ENCODE peak calls at places on chromosomes 7 and 10, in four cellular contexts. X is fibroblast of lung, A is pancreas, W is upper lobe of right lung. V is an unnamed sample.

GRCh38 chr7:1081931-1082401 is 5.9 kb upstream of the GPER1 start:
- DNase-seq in X (peak; percentile 76), W (no peak), A (peak; percentile 65), V (no peak)

GRCh38 chr7:80480566-80480965 is 31.3 kb downstream of the GNAT3 start:
- DNase-seq in W (no peak), A (no peak), X (peak; percentile 80), V (no peak)

GRCh38 chr7:144526912-144527610 is 123.6 kb upstream of the NOBOX start:
- DNase-seq in W (no peak), A (no peak), X (no peak), V (no peak)

GRCh38 chr7:121391686-121392085 is 4.4 kb downstream of the FAM3C start:
- DNase-seq in X (no peak), W (no peak), A (no peak), V (no peak)

GRCh38 chr10:113961261-113961938 is 82.3 kb upstream of the ADRB1 start:
- DNase-seq in X (no peak), W (no peak), A (no peak), V (no peak)

GRCh38 chr7:68892211-68892610 is 706.1 kb upstream of the AUTS2 start:
- DNase-seq in A (no peak), W (no peak), X (peak; percentile 84), V (no peak)

GRCh38 chr7:1569016-1569415 is 816 bp downstream of the PSMG3 start:
- DNase-seq in X (peak; percentile 68), W (no peak), A (no peak), V (no peak)

GRCh38 chr7:143239822-143240221 is 18.0 kb downstream of the TAS2R40 start:
- DNase-seq in X (no peak), W (no peak), A (no peak), V (no peak)

GRCh38 chr7:45920543-45921380 is at the start of gene IGFBP3:
- DNase-seq in X (peak; percentile 78), W (peak; percentile 72), A (peak; percentile 78), V (peak; percentile 22)

GRCh38 chr10:120514035-120514620 is 57.1 kb downstream of the PLPP4 start:
- DNase-seq in X (peak; percentile 57), A (no peak), W (no peak), V (no peak)

GRCh38 chr7:95096123-95096395 is 188.7 kb downstream of the PPP1R9A start:
- DNase-seq in X (no peak), A (no peak), W (no peak), V (no peak)

GRCh38 chr7:99562832-99563231 is 4.4 kb downstream of the ZNF655 start:
- DNase-seq in A (no peak), W (no peak), X (peak; percentile 100), V (no peak)

GRCh38 chr7:122867471-122867980 is 18.7 kb downstream of the CADPS2 start:
- DNase-seq in X (no peak), A (no peak), W (no peak), V (no peak)

GRCh38 chr7:96427143-96427542 is 105.2 kb upstream of the SLC25A13 start:
- DNase-seq in X (no peak), A (no peak), W (no peak), V (no peak)
- H3K27ac ChIP-seq in X (no peak overlapping the region), A (no peak overlapping the region), W (no peak overlapping the region), V (no peak overlapping the region)

DNA sequence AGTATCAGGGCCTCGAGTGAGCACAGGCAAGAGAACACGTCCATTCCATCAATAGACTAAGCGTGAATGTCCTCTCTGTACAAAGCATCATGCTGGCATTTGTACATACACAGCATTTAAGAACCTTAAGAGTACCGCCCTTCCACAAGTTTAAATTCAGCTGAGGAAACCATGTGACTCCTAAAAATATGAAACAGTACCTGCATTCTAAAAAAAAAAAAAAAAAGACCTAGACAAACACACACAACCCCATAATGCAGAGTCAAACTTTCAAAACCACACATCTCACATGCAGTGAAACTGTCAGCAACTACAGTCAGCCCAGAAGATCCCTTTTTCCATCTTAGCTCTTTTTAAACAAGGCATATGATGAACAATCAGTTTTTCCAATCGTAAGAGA is 124.3 kb downstream of the DIP2C start:
- DNase-seq in X (no peak), A (no peak), W (no peak), V (no peak)
- H3K4me3 ChIP-seq in X (no peak overlapping the region), A (no peak overlapping the region), W (no peak overlapping the region), V (no peak overlapping the region)

GRCh38 chr10:115932099-115932498 is 340.9 kb downstream of the GFRA1 start:
- DNase-seq in W (no peak), X (no peak), A (no peak), V (no peak)

GRCh38 chr10:115936926-115937755 is 335.9 kb downstream of the GFRA1 start:
- DNase-seq in W (no peak), A (no peak), X (peak; percentile 82), V (no peak)

GRCh38 chr10:115931301-115931700 is 341.7 kb downstream of the GFRA1 start:
- DNase-seq in X (no peak), A (no peak), W (no peak), V (no peak)

GRCh38 chr10:115935731-115936130 is 337.3 kb downstream of the GFRA1 start:
- DNase-seq in W (no peak), A (no peak), X (no peak), V (no peak)

DNA sequence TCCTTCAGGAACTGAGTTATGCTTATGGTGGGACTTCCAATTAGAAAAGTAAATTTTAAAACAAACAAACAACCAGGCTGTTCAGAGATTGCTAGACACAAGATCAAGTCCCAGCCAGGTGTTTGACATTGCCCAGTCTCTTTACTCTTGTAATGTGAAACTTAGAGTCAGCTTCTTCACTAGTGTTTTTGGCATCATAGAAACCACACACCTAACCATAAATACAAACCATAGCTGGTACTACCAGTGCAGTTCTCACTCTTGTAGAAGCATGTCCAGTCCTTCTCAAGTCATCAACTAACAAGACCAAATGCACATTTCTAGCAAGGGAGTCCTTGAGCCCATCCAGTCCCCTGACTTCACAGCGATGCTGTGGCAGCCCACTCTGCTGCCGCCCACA is 339.9 kb downstream of the GFRA1 start:
- DNase-seq in W (no peak), A (no peak), X (no peak), V (no peak)
- H3K27ac ChIP-seq in W (no peak overlapping the region), A (no peak overlapping the region), X (no peak overlapping the region), V (no peak overlapping the region)

GRCh38 chr7:154512121-154512621 is 460.0 kb downstream of the DPP6 start:
- DNase-seq in X (no peak), A (no peak), W (no peak), V (no peak)
- H3K4me3 ChIP-seq in X (no peak overlapping the region), A (no peak overlapping the region), W (no peak overlapping the region), V (no peak overlapping the region)

GRCh38 chr10:130179640-130180039 is 43.4 kb downstream of the GLRX3 start:
- DNase-seq in A (no peak), W (no peak), X (peak; percentile 68), V (peak; percentile 51)
- H3K27ac ChIP-seq in A (no peak overlapping the region), W (no peak overlapping the region), X (no peak overlapping the region), V (no peak overlapping the region)

GRCh38 chr7:105937411-105937810 is 25.7 kb upstream of the CDHR3 start:
- DNase-seq in A (no peak), X (no peak), W (no peak), V (no peak)

GRCh38 chr7:105934577-105935185 is 28.4 kb upstream of the CDHR3 start:
- DNase-seq in W (no peak), A (no peak), X (peak; percentile 6), V (no peak)

GRCh38 chr7:105935250-105935649 is 27.8 kb upstream of the CDHR3 start:
- DNase-seq in W (no peak), A (no peak), X (no peak), V (no peak)

GRCh38 chr7:105931179-105931578 is 31.9 kb upstream of the CDHR3 start:
- DNase-seq in A (no peak), W (no peak), X (no peak), V (no peak)

DNA sequence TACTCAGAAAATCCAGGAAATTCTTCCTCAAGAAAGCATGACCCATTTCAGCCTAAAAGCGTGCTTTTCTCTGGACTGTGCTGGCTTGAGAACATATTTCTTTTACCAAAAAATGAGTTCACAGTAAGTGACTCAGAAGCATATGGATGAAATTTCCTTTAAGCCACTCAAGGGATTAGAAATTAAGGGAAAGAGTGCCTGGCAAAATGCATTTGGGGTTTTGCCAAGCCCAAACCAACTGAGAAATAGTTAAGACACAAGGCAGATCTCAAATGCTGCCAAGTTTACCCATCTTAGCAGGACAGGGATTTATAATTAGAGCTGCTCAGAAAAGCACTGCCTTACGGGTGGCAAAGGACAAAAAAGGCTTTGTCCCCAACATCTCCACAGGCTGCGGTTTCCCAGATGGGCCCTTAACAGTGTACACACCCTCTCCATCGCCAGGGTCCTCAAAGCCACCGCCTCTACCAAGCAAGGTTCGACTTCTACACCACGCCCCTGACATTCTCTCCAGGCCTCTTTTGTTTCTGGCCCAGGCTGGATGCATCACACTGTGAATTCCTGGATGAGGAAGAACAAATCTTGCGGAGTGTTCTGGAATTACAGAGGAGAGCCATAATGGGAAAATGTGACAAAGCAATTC is 30.1 kb upstream of the CDHR3 start:
- DNase-seq in X (peak; percentile 80), A (no peak), W (no peak), V (no peak)
- H3K4me3 ChIP-seq in X (no peak overlapping the region), A (no peak overlapping the region), W (no peak overlapping the region), V (no peak overlapping the region)

GRCh38 chr7:44321796-44322195 is 3.6 kb downstream of the CAMK2B start:
- DNase-seq in W (peak; percentile 46), A (peak; percentile 43), X (no peak), V (no peak)
- H3K27ac ChIP-seq in W (no peak overlapping the region), A (no peak overlapping the region), X (no peak overlapping the region), V (no peak overlapping the region)

V was measured in dorsolateral prefrontal cortex.